ENCODE peak calls at places on chromosomes 13 and 19, in ten cellular contexts. U, J, N, L, H, F, I, E, A and Y are unnamed samples.

GRCh38 chr19:3358392-3358918 is 7.9 kb upstream of the NFIC start:
- DNase-seq in F (no peak), E (no peak), N (no peak), L (no peak), I (no peak), A (peak; percentile 65), H (no peak), J (no peak), U (peak; percentile 28), Y (no peak)

GRCh38 chr19:55189424-55189823 is 9.3 kb upstream of the SYT5 start:
- DNase-seq in E (no peak), J (peak; percentile 23), F (peak; percentile 89), H (peak; percentile 92), U (no peak), L (no peak), I (peak; percentile 97), A (no peak), N (no peak), Y (peak; percentile 38)

GRCh38 chr13:33153421-33154381 is 131.9 kb downstream of the STARD13 start:
- DNase-seq in L (no peak), E (no peak), N (no peak), A (no peak), J (peak; percentile 21), I (peak; percentile 80), F (no peak), U (no peak), H (peak; percentile 22), Y (peak; percentile 32)

GRCh38 chr19:43354305-43354627 is 780 bp downstream of the CD177 start:
- DNase-seq in J (no peak), U (no peak), I (no peak), F (no peak), E (peak; percentile 29), L (peak; percentile 51), H (no peak), A (no peak), N (no peak), Y (no peak)

GRCh38 chr13:66546534-66547379 is 683.4 kb downstream of the PCDH9 start:
- DNase-seq in I (peak; percentile 71), J (no peak), E (no peak), F (peak; percentile 6), N (no peak), H (no peak), L (no peak), U (no peak), A (no peak), Y (peak; percentile 40)

GRCh38 chr13:105783261-105783660 is 752.2 kb downstream of the EFNB2 start:
- DNase-seq in F (no peak), A (no peak), L (no peak), I (no peak), J (no peak), N (no peak), H (no peak), E (no peak), U (no peak), Y (no peak)

GRCh38 chr13:67298297-67298696 is 68.2 kb upstream of the PCDH9 start:
- DNase-seq in U (no peak), J (no peak), I (peak; percentile 15), E (no peak), A (no peak), H (peak; percentile 1), F (no peak), L (no peak), N (no peak), Y (no peak)

GRCh38 chr19:2338055-2338615 is 9.7 kb downstream of the SPPL2B start:
- DNase-seq in I (no peak), E (no peak), A (peak; percentile 17), U (no peak), L (no peak), N (no peak), H (no peak), F (no peak), J (no peak), Y (no peak)

GRCh38 chr13:50915562-50915961 is 6.0 kb downstream of the RNASEH2B start:
- DNase-seq in U (no peak), H (no peak), I (no peak), N (peak; percentile 20), J (no peak), A (peak; percentile 45), F (no peak), E (no peak), L (no peak), Y (no peak)

GRCh38 chr13:37681295-37682032 is 82.9 kb upstream of the POSTN start:
- DNase-seq in J (no peak), U (no peak), I (peak; percentile 95), E (no peak), A (no peak), H (peak; percentile 87), N (no peak), F (peak; percentile 68), L (no peak), Y (peak; percentile 78)

GRCh38 chr19:41746593-41747227 is 8.6 kb upstream of the CEACAM6 start:
- DNase-seq in H (peak; percentile 41), F (peak; percentile 45), E (peak; percentile 3), J (peak; percentile 78), A (peak; percentile 46), I (peak; percentile 60), L (peak; percentile 57), N (peak; percentile 60), U (peak; percentile 9), Y (peak; percentile 46)